ENCODE peak calls at places on chromosome 20, in eight cellular contexts. R, F, L, I, Z, K, N and V are unnamed samples.

GRCh38 chr20:6434131-6434530 is 311.3 kb upstream of the FERMT1 start:
- DNase-seq in R (no peak), F (no peak), L (no peak), I (no peak), Z (no peak), K (no peak), N (no peak), V (no peak)

GRCh38 chr20:58839474-58839874 is 11.2 kb downstream of the GNAS-AS1 start:
- DNase-seq in R (no peak), F (no peak), L (no peak), I (no peak), Z (peak), K (peak), N (peak), V (peak)

GRCh38 chr20:15071010-15071808 is 733.8 kb upstream of the FLRT3 start:
- DNase-seq in R (no peak), F (no peak), L (no peak), I (no peak), Z (no peak), K (no peak), N (no peak), V (no peak)

GRCh38 chr20:62019881-62020492 is 45.7 kb downstream of the TAF4 start:
- DNase-seq in R (no peak), F (no peak), L (no peak), I (no peak), Z (no peak), K (no peak), N (no peak), V (no peak)

GRCh38 chr20:57622579-57623381 is 2.6 kb upstream of the ZBP1 start:
- DNase-seq in R (no peak), F (peak), L (peak), I (peak), Z (peak), K (peak), N (peak), V (peak)

GRCh38 chr20:48283470-48284110 is 498.3 kb upstream of the SULF2 start:
- DNase-seq in R (peak), F (peak), L (peak), I (no peak), Z (no peak), K (peak), N (no peak), V (no peak)

GRCh38 chr20:59269396-59270025 is 30.9 kb upstream of the EDN3 start:
- DNase-seq in R (no peak), F (no peak), L (peak), I (no peak), Z (peak), K (no peak), N (no peak), V (no peak)

GRCh38 chr20:40670251-40670650 is 18.8 kb downstream of the MAFB start:
- DNase-seq in R (no peak), F (no peak), L (no peak), I (no peak), Z (no peak), K (no peak), N (no peak), V (no peak)

GRCh38 chr20:32521780-32522524 is 63.2 kb downstream of the NOL4L start:
- DNase-seq in R (peak), F (peak), L (peak), I (peak), Z (peak), K (peak), N (peak), V (no peak)

GRCh38 chr20:43681468-43681942 is 14.6 kb downstream of the MYBL2 start:
- DNase-seq in R (no peak), F (no peak), L (peak), I (no peak), Z (peak), K (no peak), N (no peak), V (peak)

GRCh38 chr20:21508230-21509078 is 5.4 kb downstream of the NKX2-2 start:
- DNase-seq in R (peak), F (no peak), L (no peak), I (no peak), Z (no peak), K (no peak), N (no peak), V (no peak)

GRCh38 chr20:40706977-40707582 is 18.0 kb upstream of the MAFB start:
- DNase-seq in R (no peak), F (no peak), L (no peak), I (no peak), Z (peak), K (no peak), N (no peak), V (no peak)

GRCh38 chr20:62902926-62903615 is 23.2 kb downstream of the DIDO1 start:
- DNase-seq in R (no peak), F (no peak), L (no peak), I (no peak), Z (no peak), K (no peak), N (no peak), V (no peak)

GRCh38 chr20:63051186-63051860 is 44.6 kb upstream of the BHLHE23 start:
- DNase-seq in R (no peak), F (peak), L (no peak), I (no peak), Z (no peak), K (no peak), N (no peak), V (no peak)

GRCh38 chr20:34709836-34710567 is 5.9 kb downstream of the TP53INP2 start:
- DNase-seq in R (peak), F (peak), L (peak), I (no peak), Z (peak), K (peak), N (no peak), V (no peak)

GRCh38 chr20:36447101-36447500 is 94.2 kb upstream of the MYL9 start:
- DNase-seq in R (no peak), F (no peak), L (peak), I (no peak), Z (no peak), K (peak), N (no peak), V (no peak)

GRCh38 chr20:37729909-37730308 is 36.1 kb downstream of the CTNNBL1 start:
- DNase-seq in R (no peak), F (no peak), L (peak), I (no peak), Z (no peak), K (no peak), N (no peak), V (no peak)

GRCh38 chr20:59205044-59205443 is 41.4 kb downstream of the ZNF831 start:
- DNase-seq in R (no peak), F (no peak), L (no peak), I (no peak), Z (peak), K (no peak), N (no peak), V (no peak)

GRCh38 chr20:17024513-17025105 is 202.2 kb upstream of the PCSK2 start:
- DNase-seq in R (no peak), F (no peak), L (no peak), I (no peak), Z (peak), K (no peak), N (no peak), V (no peak)